ENCODE peak calls at places on chromosomes 2 and 18, in seven cellular contexts. Z is HCT116, R is K562, F is GM12878, Y is H1, T is HepG2, P is SK-N-SH. U is an unnamed sample.

GRCh38 chr2:78202986-78203670 is 681.0 kb upstream of the LRRTM4 start:
- DNase-seq in Z (no peak), R (no peak), F (no peak), Y (no peak), T (no peak), P (no peak), U (no peak)

GRCh38 chr2:27627963-27628766 is 647 bp downstream of the CCDC121 start:
- DNase-seq in Z (peak; percentile 18), R (no peak), F (no peak), Y (no peak), T (peak; percentile 45), P (no peak), U (no peak)

GRCh38 chr2:236919209-236919608 is 166.5 kb upstream of the COPS8 start:
- DNase-seq in Z (no peak), R (no peak), F (no peak), Y (no peak), T (no peak), P (no peak), U (no peak)

GRCh38 chr2:160402997-160403979 is 90.3 kb downstream of the RBMS1 start:
- DNase-seq in Z (peak; percentile 19), R (no peak), F (no peak), Y (no peak), T (no peak), P (no peak), U (no peak)

GRCh38 chr2:72561621-72562318 is 264.1 kb downstream of the EXOC6B start:
- DNase-seq in Z (no peak), R (no peak), F (no peak), Y (no peak), T (peak; percentile 48), P (no peak), U (no peak)

GRCh38 chr18:59960272-59960671 is 60.5 kb downstream of the PMAIP1 start:
- DNase-seq in Z (no peak), R (no peak), F (no peak), Y (no peak), T (no peak), P (no peak), U (no peak)

GRCh38 chr2:98452396-98453027 is 7.9 kb downstream of the INPP4A start:
- DNase-seq in Z (no peak), R (no peak), F (no peak), Y (peak; percentile 40), T (no peak), P (no peak), U (no peak)

GRCh38 chr2:11343626-11344341 is 652 bp downstream of the ROCK2 start:
- DNase-seq in Z (no peak), R (peak; percentile 46), F (no peak), Y (peak; percentile 76), T (peak; percentile 85), P (peak; percentile 81), U (no peak)

GRCh38 chr18:3251963-3252277 is 4.3 kb downstream of the MYL12A start:
- DNase-seq in Z (no peak), R (no peak), F (no peak), Y (no peak), T (no peak), P (no peak), U (no peak)

GRCh38 chr2:191280834-191281756 is 35.9 kb downstream of the MYO1B start:
- DNase-seq in Z (no peak), R (no peak), F (no peak), Y (no peak), T (peak; percentile 35), P (peak; percentile 32), U (no peak)

GRCh38 chr2:78992807-78993517 is 32.5 kb upstream of the REG3G start:
- DNase-seq in Z (no peak), R (no peak), F (no peak), Y (peak; percentile 69), T (no peak), P (no peak), U (peak; percentile 40)

GRCh38 chr2:113376248-113376934 is 61.1 kb upstream of the ZNG1B start:
- DNase-seq in Z (no peak), R (no peak), F (no peak), Y (no peak), T (no peak), P (no peak), U (no peak)

GRCh38 chr2:18605115-18605514 is 15.7 kb upstream of the NT5C1B start:
- DNase-seq in Z (no peak), R (no peak), F (no peak), Y (no peak), T (no peak), P (no peak), U (no peak)

GRCh38 chr2:239778861-239779591 is 246.1 kb downstream of the NDUFA10 start:
- DNase-seq in Z (no peak), R (no peak), F (no peak), Y (no peak), T (no peak), P (no peak), U (peak; percentile 37)

GRCh38 chr2:110219496-110220192 is 7.3 kb upstream of the MTLN start:
- DNase-seq in Z (no peak), R (no peak), F (no peak), Y (no peak), T (no peak), P (no peak), U (no peak)

GRCh38 chr18:64734063-64734462 is 585.2 kb upstream of the LINC00305 start:
- DNase-seq in Z (no peak), R (no peak), F (no peak), Y (no peak), T (no peak), P (no peak), U (no peak)

GRCh38 chr2:197255550-197255949 is 55.0 kb downstream of the ANKRD44 start:
- DNase-seq in Z (no peak), R (no peak), F (peak; percentile 81), Y (no peak), T (no peak), P (peak; percentile 87), U (no peak)

GRCh38 chr18:37561986-37562385 is 3.6 kb downstream of the CELF4 start:
- DNase-seq in Z (no peak), R (no peak), F (no peak), Y (no peak), T (no peak), P (no peak), U (no peak)

GRCh38 chr18:51330148-51330547 is 132.7 kb upstream of the MEX3C start:
- DNase-seq in Z (no peak), R (no peak), F (no peak), Y (no peak), T (no peak), P (no peak), U (no peak)
- TF ChIP-seq JUND in Z (no peak), R (no peak), F (no peak), Y (no peak), T (no peak), P (no peak), U (no peak)

DNA sequence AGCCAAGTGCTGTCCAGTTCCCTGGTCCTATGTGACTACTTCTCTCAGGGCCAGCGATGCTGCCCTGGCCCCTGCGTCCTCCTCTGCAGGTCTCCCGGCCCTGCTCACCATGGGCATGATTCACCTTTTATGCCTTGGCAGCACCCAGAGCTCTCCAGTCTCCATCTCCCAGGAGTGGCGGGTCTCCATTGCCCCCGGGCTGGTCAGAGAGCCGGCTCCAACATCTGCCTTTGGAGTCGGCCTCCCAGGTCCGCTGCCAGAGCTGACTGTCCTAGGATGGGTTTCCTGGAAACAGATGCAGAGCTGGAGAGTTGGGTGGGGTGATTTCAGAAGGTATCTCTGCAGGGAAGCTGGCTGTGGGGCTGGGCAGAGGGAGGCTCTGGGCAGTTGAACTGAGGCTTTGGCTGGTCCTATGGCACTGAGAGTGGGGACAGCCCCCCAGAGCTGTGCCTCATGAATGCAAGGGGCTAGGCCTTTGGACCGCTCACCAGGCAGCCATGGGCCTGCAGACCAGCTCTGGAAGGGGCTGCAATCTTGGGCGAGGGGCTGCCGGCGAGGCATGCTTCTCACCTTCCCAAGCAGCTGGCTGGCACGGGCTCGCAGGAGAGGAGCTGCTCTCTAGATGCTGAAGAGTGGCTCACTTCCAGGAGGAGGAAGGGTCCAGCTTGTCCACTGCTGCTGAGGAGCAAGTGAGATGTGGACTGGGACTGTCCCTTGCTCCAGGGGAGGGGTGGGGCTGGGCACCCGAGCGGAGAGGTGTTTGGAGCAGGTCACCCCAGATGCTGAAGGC is 59.8 kb upstream of the HS6ST1 start:
- DNase-seq in Z (no peak), R (no peak), F (no peak), Y (no peak), T (no peak), P (no peak), U (no peak)
- TF ChIP-seq JUND in Z (no peak), R (no peak), F (no peak), Y (no peak), T (no peak), P (no peak), U (no peak)

DNA sequence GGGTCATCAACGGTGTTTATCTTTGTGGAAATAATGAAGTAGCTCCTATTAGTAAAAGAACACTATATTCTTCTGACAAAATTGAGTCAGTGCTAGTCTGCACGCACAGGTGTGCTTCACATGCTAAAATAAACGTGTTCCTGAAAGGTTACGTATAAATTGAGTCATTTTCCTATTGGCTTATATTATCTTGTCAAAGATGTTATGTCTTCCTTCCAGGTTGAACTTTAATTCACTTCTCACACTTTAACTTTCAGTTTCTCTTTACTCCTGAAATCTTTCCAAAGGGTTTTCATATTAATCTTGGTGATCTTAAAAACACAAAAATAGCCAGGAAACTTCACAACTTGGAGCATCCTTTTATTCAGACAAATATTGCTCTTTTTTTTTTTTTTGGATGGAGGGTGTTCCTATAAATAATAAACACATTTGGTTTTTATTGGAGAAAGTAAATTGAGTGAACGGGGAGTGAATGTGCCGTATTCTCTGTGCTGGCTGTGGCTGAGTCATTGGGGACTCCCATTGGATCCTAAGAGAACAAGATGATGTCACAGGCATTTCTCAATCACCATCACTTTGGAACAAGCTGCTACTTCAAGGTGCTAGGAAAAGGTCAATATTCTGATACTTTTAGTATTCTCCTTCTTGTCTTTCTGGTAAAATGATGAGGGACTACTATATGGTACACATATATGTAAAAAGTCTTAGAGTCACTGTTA is 150.2 kb upstream of the SPATS2L start:
- DNase-seq in Z (no peak), R (no peak), F (no peak), Y (no peak), T (peak; percentile 24), P (no peak), U (no peak)
- TF ChIP-seq JUND in Z (no peak), R (peak; percentile 70), F (no peak), Y (no peak), T (no peak), P (no peak), U (no peak)

DNA sequence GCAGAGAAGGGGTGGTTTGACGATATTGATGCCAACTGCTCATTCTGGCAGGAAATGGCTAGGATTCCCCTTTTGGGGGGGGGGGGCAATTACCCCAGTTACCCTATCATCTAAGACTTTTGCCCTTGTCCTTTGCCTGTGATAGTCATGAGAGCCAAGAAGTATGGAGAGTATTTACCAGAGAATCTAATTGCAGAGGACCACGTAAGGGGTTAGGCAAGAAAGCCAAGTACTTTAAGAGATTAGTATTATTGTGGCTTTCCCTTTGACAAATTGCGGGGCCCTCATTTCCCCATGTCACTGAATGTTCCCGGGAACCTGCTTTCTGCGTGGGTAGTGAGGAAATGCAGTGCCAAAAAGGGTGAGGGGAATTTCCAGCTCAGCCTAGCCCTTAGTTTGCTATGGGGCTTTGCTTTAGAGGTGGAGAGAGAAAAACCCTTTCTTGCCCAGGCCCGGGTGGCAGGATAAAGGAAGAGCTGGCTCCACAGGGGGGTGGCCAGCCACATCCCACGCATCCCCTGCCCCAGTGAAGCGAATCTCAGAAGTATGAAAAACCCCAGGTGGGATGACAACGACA is 1.5 kb downstream of the AQP4 start:
- DNase-seq in Z (no peak), R (no peak), F (no peak), Y (no peak), T (no peak), P (no peak), U (no peak)
- TF ChIP-seq JUND in Z (no peak), R (no peak), F (no peak), Y (no peak), T (no peak), P (no peak), U (no peak)